ENCODE peak calls at places on chromosome 14, in ten cellular contexts. U is fibroblast of pulmonary artery; F is NCI-H1694; E is A549; V is GM03348; C is ureter; B is stimulated activated CD4-positive, alpha-beta T cell treated with anti-CD3 and anti-CD28 coated beads, Interleukin-15, amount 100 ng/mL, for 1 hour; P is NCI-H2029 treated with DMSO at 0.1 percent for 48 hours; M is GF-D8; T is heart left ventricle. H is an unnamed sample.

GRCh38 chr14:57066887-57067513 is 201.7 kb downstream of the EXOC5 start:
- DNase-seq in U (peak), F (peak), E (peak), V (peak), C (no peak), B (no peak), P (no peak), M (no peak), T (no peak), H (no peak)

GRCh38 chr14:23078692-23079116 is 16.2 kb downstream of the ACIN1 start:
- DNase-seq in U (peak), F (no peak), E (peak), V (peak), C (peak), B (no peak), P (no peak), M (no peak), T (no peak), H (peak)

GRCh38 chr14:75315143-75315542 is 36.5 kb downstream of the FOS start:
- DNase-seq in U (peak), F (no peak), E (no peak), V (peak), C (no peak), B (no peak), P (no peak), M (no peak), T (no peak), H (peak)

GRCh38 chr14:100547633-100548294 is 39.5 kb downstream of the BEGAIN start:
- DNase-seq in U (peak), F (peak), E (no peak), V (peak), C (peak), B (no peak), P (peak), M (peak), T (peak), H (no peak)

GRCh38 chr14:60977848-60978247 is 3.0 kb downstream of the TRMT5 start:
- DNase-seq in U (peak), F (peak), E (no peak), V (no peak), C (no peak), B (no peak), P (peak), M (no peak), T (no peak), H (no peak)

GRCh38 chr14:77457522-77458248 is at the start of the genes AHSA1 and VIPAS39:
- DNase-seq in U (peak), F (peak), E (peak), V (peak), C (peak), B (peak), P (peak), M (peak), T (peak), H (peak)

GRCh38 chr14:51962678-51963077 is 26.7 kb upstream of the RTRAF start:
- DNase-seq in U (peak), F (no peak), E (no peak), V (peak), C (no peak), B (no peak), P (no peak), M (no peak), T (no peak), H (peak)

GRCh38 chr14:22314183-22314820 is 274.7 kb downstream of the DAD1 start:
- DNase-seq in U (peak), F (peak), E (peak), V (peak), C (no peak), B (no peak), P (peak), M (no peak), T (no peak), H (peak)

GRCh38 chr14:91352101-91352500 is 65.5 kb downstream of the CCDC88C start:
- DNase-seq in U (peak), F (no peak), E (no peak), V (peak), C (no peak), B (no peak), P (peak), M (no peak), T (peak), H (no peak)

GRCh38 chr14:88352299-88353097 is 29.4 kb upstream of the KCNK10 start:
- DNase-seq in U (peak), F (no peak), E (no peak), V (no peak), C (no peak), B (no peak), P (peak), M (no peak), T (no peak), H (no peak)

GRCh38 chr14:59629384-59630158 is 53.0 kb upstream of the CCDC175 start:
- DNase-seq in U (no peak), F (peak), E (no peak), V (no peak), C (no peak), B (no peak), P (no peak), M (no peak), T (no peak), H (no peak)

GRCh38 chr14:24430682-24431568 is 1.2 kb downstream of the KHNYN start:
- DNase-seq in U (peak), F (no peak), E (no peak), V (peak), C (no peak), B (peak), P (no peak), M (no peak), T (peak), H (peak)

GRCh38 chr14:103129301-103130016 is 6.2 kb downstream of the TNFAIP2 start:
- DNase-seq in U (no peak), F (no peak), E (no peak), V (no peak), C (no peak), B (no peak), P (no peak), M (no peak), T (no peak), H (no peak)

GRCh38 chr14:68569546-68569908 is 223.3 kb downstream of the ZFP36L1 start:
- DNase-seq in U (no peak), F (no peak), E (no peak), V (no peak), C (no peak), B (no peak), P (no peak), M (no peak), T (no peak), H (no peak)

H was measured in amniotic epithelial cell.